ENCODE peak calls at places on chromosomes 11 and 22, in seven cellular contexts. O is lung microvascular endothelial cell, A is putamen, J is progenitor cell of endocrine pancreas, X is iris pigment epithelial cell, K is memory B cell, G is NCI-H1930. V is an unnamed sample.

GRCh38 chr11:2212411-2213251 is 41.0 kb upstream of the TH start:
- DNase-seq in O (no peak), A (no peak), J (peak), X (no peak), K (no peak), G (no peak), V (no peak)

GRCh38 chr11:34395916-34396555 is 38.2 kb upstream of the ABTB2 start:
- DNase-seq in O (no peak), A (no peak), J (no peak), X (peak), K (no peak), G (no peak), V (peak)

GRCh38 chr22:24186352-24186740 is 5.1 kb downstream of the SUSD2 start:
- DNase-seq in O (no peak), A (no peak), J (no peak), X (no peak), K (no peak), G (no peak), V (no peak)

GRCh38 chr11:45233804-45234170 is 52.4 kb downstream of the SYT13 start:
- DNase-seq in O (no peak), A (no peak), J (no peak), X (no peak), K (no peak), G (no peak), V (no peak)

GRCh38 chr22:39409630-39410029 is 10.1 kb downstream of the TAB1 start:
- DNase-seq in O (no peak), A (no peak), J (no peak), X (no peak), K (no peak), G (no peak), V (no peak)

GRCh38 chr11:104650234-104650633 is 248.0 kb downstream of the CASP12 start:
- DNase-seq in O (peak), A (no peak), J (no peak), X (no peak), K (no peak), G (no peak), V (no peak)

GRCh38 chr11:30960387-30960992 is 374.3 kb upstream of the MPPED2 start:
- DNase-seq in O (peak), A (peak), J (no peak), X (peak), K (no peak), G (peak), V (peak)

GRCh38 chr11:93155738-93156137 is 42.1 kb downstream of the SLC36A4 start:
- DNase-seq in O (no peak), A (no peak), J (no peak), X (no peak), K (no peak), G (no peak), V (no peak)

GRCh38 chr11:86926975-86927374 is 28.2 kb downstream of the FZD4 start:
- DNase-seq in O (no peak), A (no peak), J (no peak), X (no peak), K (no peak), G (no peak), V (no peak)

GRCh38 chr11:77198440-77198849 is 70.4 kb downstream of the MYO7A start:
- DNase-seq in O (peak), A (no peak), J (no peak), X (peak), K (no peak), G (no peak), V (peak)

GRCh38 chr22:37300551-37301017 is 18.3 kb downstream of the CYTH4 start:
- DNase-seq in O (no peak), A (no peak), J (no peak), X (no peak), K (no peak), G (no peak), V (no peak)

GRCh38 chr11:59010693-59011092 is 71.4 kb downstream of the GLYATL1 start:
- DNase-seq in O (no peak), A (no peak), J (no peak), X (no peak), K (no peak), G (no peak), V (no peak)

GRCh38 chr11:28250192-28250591 is 142.0 kb downstream of the METTL15 start:
- DNase-seq in O (no peak), A (no peak), J (no peak), X (no peak), K (no peak), G (no peak), V (no peak)

GRCh38 chr11:92728628-92729027 is 240.8 kb upstream of the MTNR1B start:
- DNase-seq in O (no peak), A (no peak), J (no peak), X (no peak), K (no peak), G (no peak), V (no peak)

GRCh38 chr11:31823372-31824371 is 12.6 kb upstream of the PAX6 start:
- DNase-seq in O (no peak), A (no peak), J (no peak), X (no peak), K (no peak), G (no peak), V (no peak)